ENCODE peak calls at places on chromosomes 7 and 10, in nine cellular contexts. One of them, this sample, is unnamed.

GRCh38 chr10:16732376-16732775 is 84.8 kb downstream of the RSU1 start:
- DNase-seq in sigmoid colon: no peak
- DNase-seq in HCT116: no peak
- DNase-seq in stomach: no peak
- DNase-seq in transverse colon: no peak
- DNase-seq in spleen: no peak
- DNase-seq in K562: no peak
- DNase-seq in GM12878: no peak
- DNase-seq in H1: no peak
- DNase-seq in this sample: no peak

GRCh38 chr10:133230387-133231195 is 574 bp downstream of the UTF1 start:
- DNase-seq in H1: no peak
- DNase-seq in spleen: peak
- DNase-seq in K562: peak
- DNase-seq in stomach: no peak
- DNase-seq in HCT116: no peak
- DNase-seq in sigmoid colon: no peak
- DNase-seq in GM12878: no peak
- DNase-seq in transverse colon: peak
- DNase-seq in this sample: no peak

GRCh38 chr10:32318476-32318896 is 28.5 kb downstream of the EPC1 start:
- DNase-seq in transverse colon: no peak
- DNase-seq in HCT116: no peak
- DNase-seq in H1: no peak
- DNase-seq in stomach: no peak
- DNase-seq in sigmoid colon: no peak
- DNase-seq in spleen: no peak
- DNase-seq in K562: no peak
- DNase-seq in GM12878: peak
- DNase-seq in this sample: no peak

GRCh38 chr10:104049497-104050250 is 36.0 kb downstream of the COL17A1 start:
- DNase-seq in GM12878: no peak
- DNase-seq in K562: no peak
- DNase-seq in H1: no peak
- DNase-seq in spleen: no peak
- DNase-seq in transverse colon: peak
- DNase-seq in sigmoid colon: no peak
- DNase-seq in HCT116: peak
- DNase-seq in stomach: no peak
- DNase-seq in this sample: no peak

GRCh38 chr7:131111792-131112191 is 215.9 kb upstream of the MKLN1 start:
- DNase-seq in K562: no peak
- DNase-seq in GM12878: no peak
- DNase-seq in HCT116: no peak
- DNase-seq in H1: no peak
- DNase-seq in sigmoid colon: no peak
- DNase-seq in transverse colon: no peak
- DNase-seq in stomach: no peak
- DNase-seq in spleen: no peak
- DNase-seq in this sample: no peak

GRCh38 chr7:3230908-3231307 is 70.1 kb upstream of the SDK1 start:
- DNase-seq in stomach: no peak
- DNase-seq in transverse colon: no peak
- DNase-seq in K562: no peak
- DNase-seq in HCT116: no peak
- DNase-seq in spleen: no peak
- DNase-seq in sigmoid colon: no peak
- DNase-seq in GM12878: no peak
- DNase-seq in H1: no peak
- DNase-seq in this sample: no peak

GRCh38 chr7:48112431-48113165 is 23.5 kb downstream of the UPP1 start:
- DNase-seq in sigmoid colon: no peak
- DNase-seq in GM12878: no peak
- DNase-seq in stomach: no peak
- DNase-seq in spleen: no peak
- DNase-seq in H1: no peak
- DNase-seq in transverse colon: no peak
- DNase-seq in HCT116: no peak
- DNase-seq in K562: no peak
- DNase-seq in this sample: no peak

GRCh38 chr10:129755075-129756020 is 208.7 kb downstream of the EBF3 start:
- DNase-seq in GM12878: no peak
- DNase-seq in spleen: peak
- DNase-seq in sigmoid colon: peak
- DNase-seq in K562: no peak
- DNase-seq in HCT116: no peak
- DNase-seq in transverse colon: peak
- DNase-seq in stomach: peak
- DNase-seq in H1: no peak
- DNase-seq in this sample: no peak

GRCh38 chr10:85420501-85421191 is 945.9 kb downstream of the GRID1 start:
- DNase-seq in spleen: no peak
- DNase-seq in K562: no peak
- DNase-seq in HCT116: no peak
- DNase-seq in stomach: no peak
- DNase-seq in sigmoid colon: no peak
- DNase-seq in GM12878: no peak
- DNase-seq in H1: peak
- DNase-seq in transverse colon: no peak
- DNase-seq in this sample: no peak

GRCh38 chr10:12022580-12023257 is 19.9 kb downstream of the UPF2 start:
- DNase-seq in K562: no peak
- DNase-seq in HCT116: no peak
- DNase-seq in stomach: no peak
- DNase-seq in transverse colon: no peak
- DNase-seq in spleen: no peak
- DNase-seq in H1: no peak
- DNase-seq in GM12878: no peak
- DNase-seq in sigmoid colon: no peak
- DNase-seq in this sample: no peak

GRCh38 chr7:76302299-76303056 is at the start of gene HSPB1:
- DNase-seq in K562: peak
- DNase-seq in transverse colon: peak
- DNase-seq in H1: no peak
- DNase-seq in stomach: peak
- DNase-seq in spleen: peak
- DNase-seq in GM12878: peak
- DNase-seq in sigmoid colon: peak
- DNase-seq in HCT116: peak
- DNase-seq in this sample: peak

GRCh38 chr7:50504646-50505546 is 54.7 kb upstream of the FIGNL1 start:
- DNase-seq in spleen: no peak
- DNase-seq in GM12878: no peak
- DNase-seq in HCT116: no peak
- DNase-seq in K562: no peak
- DNase-seq in stomach: no peak
- DNase-seq in H1: no peak
- DNase-seq in sigmoid colon: no peak
- DNase-seq in transverse colon: no peak
- DNase-seq in this sample: no peak

GRCh38 chr10:32299354-32299980 is 47.5 kb downstream of the EPC1 start:
- DNase-seq in sigmoid colon: no peak
- DNase-seq in HCT116: no peak
- DNase-seq in H1: no peak
- DNase-seq in stomach: no peak
- DNase-seq in spleen: no peak
- DNase-seq in K562: no peak
- DNase-seq in GM12878: no peak
- DNase-seq in transverse colon: no peak
- DNase-seq in this sample: no peak

GRCh38 chr7:110010379-110010778 is 1080.5 kb upstream of the LRRN3 start:
- DNase-seq in spleen: no peak
- DNase-seq in HCT116: no peak
- DNase-seq in H1: no peak
- DNase-seq in K562: no peak
- DNase-seq in transverse colon: no peak
- DNase-seq in stomach: no peak
- DNase-seq in sigmoid colon: no peak
- DNase-seq in GM12878: no peak
- DNase-seq in this sample: no peak

GRCh38 chr10:129035052-129035805 is 431.8 kb upstream of the MGMT start:
- DNase-seq in transverse colon: peak
- DNase-seq in stomach: no peak
- DNase-seq in spleen: peak
- DNase-seq in K562: no peak
- DNase-seq in GM12878: no peak
- DNase-seq in H1: no peak
- DNase-seq in sigmoid colon: no peak
- DNase-seq in HCT116: no peak
- DNase-seq in this sample: no peak

GRCh38 chr7:92723205-92723604 is 113.2 kb downstream of the CDK6 start:
- DNase-seq in sigmoid colon: no peak
- DNase-seq in H1: no peak
- DNase-seq in K562: no peak
- DNase-seq in HCT116: no peak
- DNase-seq in transverse colon: no peak
- DNase-seq in GM12878: no peak
- DNase-seq in spleen: no peak
- DNase-seq in stomach: no peak
- DNase-seq in this sample: no peak

GRCh38 chr7:140231779-140232491 is 55.2 kb upstream of the KDM7A start:
- DNase-seq in spleen: no peak
- DNase-seq in HCT116: no peak
- DNase-seq in stomach: peak
- DNase-seq in transverse colon: peak
- DNase-seq in sigmoid colon: no peak
- DNase-seq in GM12878: no peak
- DNase-seq in H1: no peak
- DNase-seq in K562: no peak
- DNase-seq in this sample: no peak

GRCh38 chr7:85621286-85621685 is 434.4 kb upstream of the SEMA3D start:
- DNase-seq in transverse colon: no peak
- DNase-seq in stomach: no peak
- DNase-seq in HCT116: no peak
- DNase-seq in spleen: no peak
- DNase-seq in H1: no peak
- DNase-seq in sigmoid colon: no peak
- DNase-seq in GM12878: no peak
- DNase-seq in K562: no peak
- DNase-seq in this sample: no peak
- TF ChIP-seq POLR2AphosphoS5 in transverse colon: no peak
- TF ChIP-seq POLR2AphosphoS5 in stomach: no peak
- TF ChIP-seq POLR2AphosphoS5 in HCT116: no peak
- TF ChIP-seq POLR2AphosphoS5 in spleen: no peak
- TF ChIP-seq POLR2AphosphoS5 in H1: no peak
- TF ChIP-seq POLR2AphosphoS5 in sigmoid colon: no peak
- TF ChIP-seq POLR2AphosphoS5 in GM12878: no peak
- TF ChIP-seq POLR2AphosphoS5 in K562: no peak
- TF ChIP-seq POLR2AphosphoS5 in this sample: no peak

DNA sequence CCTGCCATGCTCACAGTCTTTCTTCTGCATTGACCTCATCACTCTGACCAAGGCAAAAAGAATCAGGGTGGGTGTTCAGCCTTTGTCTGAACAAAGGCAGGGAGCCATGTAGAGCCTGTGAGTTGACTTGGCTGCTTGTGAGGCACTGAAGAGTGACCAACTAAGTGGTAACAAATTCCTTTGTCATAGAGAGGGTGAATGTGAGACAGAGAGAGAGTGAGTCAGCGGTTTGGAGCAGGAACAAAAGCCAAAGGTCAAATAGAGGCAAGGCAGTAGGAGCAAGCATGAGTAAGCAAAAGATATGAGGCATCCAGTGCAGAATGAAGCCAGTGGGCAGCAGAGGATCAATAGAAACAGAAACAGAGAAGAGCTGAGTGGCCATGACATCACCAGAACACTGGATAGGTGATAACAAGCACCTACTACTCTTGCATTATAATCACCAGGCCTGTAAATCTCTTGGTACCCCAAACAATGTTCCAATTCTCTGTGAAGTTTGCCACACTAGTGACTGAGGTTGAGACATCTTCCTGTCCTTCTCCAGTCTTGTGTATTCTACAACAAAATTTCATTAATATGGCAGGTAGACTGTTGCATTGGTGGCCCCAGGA is 116.2 kb upstream of the LAMB4 start:
- DNase-seq in sigmoid colon: no peak
- DNase-seq in transverse colon: no peak
- DNase-seq in GM12878: peak
- DNase-seq in K562: peak
- DNase-seq in stomach: peak
- DNase-seq in H1: peak
- DNase-seq in HCT116: peak
- DNase-seq in spleen: no peak
- DNase-seq in this sample: no peak
- TF ChIP-seq POLR2A in sigmoid colon: no peak
- TF ChIP-seq POLR2A in transverse colon: no peak
- TF ChIP-seq POLR2A in GM12878: no peak
- TF ChIP-seq POLR2A in K562: peak
- TF ChIP-seq POLR2A in stomach: no peak
- TF ChIP-seq POLR2A in H1: no peak
- TF ChIP-seq POLR2A in HCT116: no peak
- TF ChIP-seq POLR2A in spleen: no peak
- TF ChIP-seq POLR2A in this sample: no peak

GRCh38 chr10:131979821-131980270 is 1.9 kb downstream of the BNIP3 start:
- DNase-seq in H1: no peak
- DNase-seq in sigmoid colon: peak
- DNase-seq in HCT116: no peak
- DNase-seq in K562: peak
- DNase-seq in transverse colon: no peak
- DNase-seq in GM12878: no peak
- DNase-seq in spleen: peak
- DNase-seq in stomach: peak
- DNase-seq in this sample: no peak
- TF ChIP-seq POLR2AphosphoS5 in H1: no peak
- TF ChIP-seq POLR2AphosphoS5 in sigmoid colon: no peak
- TF ChIP-seq POLR2AphosphoS5 in HCT116: no peak
- TF ChIP-seq POLR2AphosphoS5 in K562: no peak
- TF ChIP-seq POLR2AphosphoS5 in transverse colon: no peak
- TF ChIP-seq POLR2AphosphoS5 in GM12878: no peak
- TF ChIP-seq POLR2AphosphoS5 in spleen: peak
- TF ChIP-seq POLR2AphosphoS5 in stomach: no peak
- TF ChIP-seq POLR2AphosphoS5 in this sample: no peak

GRCh38 chr10:70031215-70031614 is 21.4 kb upstream of the MACROH2A2 start:
- DNase-seq in stomach: no peak
- DNase-seq in K562: no peak
- DNase-seq in GM12878: no peak
- DNase-seq in spleen: no peak
- DNase-seq in transverse colon: no peak
- DNase-seq in sigmoid colon: no peak
- DNase-seq in H1: no peak
- DNase-seq in HCT116: no peak
- DNase-seq in this sample: no peak

GRCh38 chr10:70032667-70033066 is 20.0 kb upstream of the MACROH2A2 start:
- DNase-seq in transverse colon: no peak
- DNase-seq in HCT116: no peak
- DNase-seq in stomach: no peak
- DNase-seq in spleen: no peak
- DNase-seq in K562: no peak
- DNase-seq in H1: no peak
- DNase-seq in sigmoid colon: no peak
- DNase-seq in GM12878: no peak
- DNase-seq in this sample: no peak

GRCh38 chr10:70035531-70035930 is 17.1 kb upstream of the MACROH2A2 start:
- DNase-seq in GM12878: no peak
- DNase-seq in spleen: no peak
- DNase-seq in transverse colon: no peak
- DNase-seq in stomach: no peak
- DNase-seq in sigmoid colon: no peak
- DNase-seq in HCT116: no peak
- DNase-seq in K562: no peak
- DNase-seq in H1: no peak
- DNase-seq in this sample: no peak

GRCh38 chr10:70038926-70039325 is 13.7 kb upstream of the MACROH2A2 start:
- DNase-seq in K562: no peak
- DNase-seq in stomach: no peak
- DNase-seq in H1: no peak
- DNase-seq in transverse colon: no peak
- DNase-seq in GM12878: no peak
- DNase-seq in HCT116: no peak
- DNase-seq in sigmoid colon: no peak
- DNase-seq in spleen: no peak
- DNase-seq in this sample: no peak

GRCh38 chr10:70034252-70034651 is 18.4 kb upstream of the MACROH2A2 start:
- DNase-seq in GM12878: no peak
- DNase-seq in spleen: no peak
- DNase-seq in stomach: no peak
- DNase-seq in sigmoid colon: no peak
- DNase-seq in HCT116: no peak
- DNase-seq in H1: no peak
- DNase-seq in K562: no peak
- DNase-seq in transverse colon: no peak
- DNase-seq in this sample: no peak
- TF ChIP-seq POLR2A in GM12878: no peak
- TF ChIP-seq POLR2A in spleen: no peak
- TF ChIP-seq POLR2A in stomach: no peak
- TF ChIP-seq POLR2A in sigmoid colon: no peak
- TF ChIP-seq POLR2A in HCT116: no peak
- TF ChIP-seq POLR2A in H1: no peak
- TF ChIP-seq POLR2A in K562: no peak
- TF ChIP-seq POLR2A in transverse colon: no peak
- TF ChIP-seq POLR2A in this sample: no peak